ENCODE peak calls at places on chromosomes 12 and 14, in seven cellular contexts. L is effector memory CD4-positive, alpha-beta T cell; P is fibroblast of the aortic adventitia; Z is A549; D is HFF-Myc; S is sigmoid colon; R is mucosa of descending colon. A is an unnamed sample.

GRCh38 chr12:109744026-109744425 is 30.4 kb downstream of the FAM222A start:
- DNase-seq in L (no peak), P (no peak), Z (no peak), D (no peak), S (peak), R (peak), A (no peak)

GRCh38 chr12:80325167-80325959 is 118.7 kb upstream of the PTPRQ start:
- DNase-seq in L (no peak), P (no peak), Z (no peak), D (no peak), S (no peak), R (no peak), A (no peak)

GRCh38 chr12:105214670-105215375 is 21.2 kb downstream of the APPL2 start:
- DNase-seq in L (no peak), P (no peak), Z (no peak), D (no peak), S (no peak), R (peak), A (peak)

GRCh38 chr14:79842270-79842669 is 369.0 kb downstream of the DIO2 start:
- DNase-seq in L (no peak), P (peak), Z (peak), D (no peak), S (peak), R (no peak), A (no peak)

GRCh38 chr14:104316121-104316722 is 177.8 kb downstream of the KIF26A start:
- DNase-seq in L (no peak), P (no peak), Z (no peak), D (no peak), S (no peak), R (peak), A (peak)

GRCh38 chr12:80154261-80154660 is 54.9 kb downstream of the OTOGL start:
- DNase-seq in L (no peak), P (peak), Z (no peak), D (no peak), S (no peak), R (no peak), A (no peak)

GRCh38 chr14:95660550-95661515 is 25.4 kb upstream of the TCL1B start:
- DNase-seq in L (no peak), P (no peak), Z (no peak), D (no peak), S (no peak), R (no peak), A (no peak)

GRCh38 chr12:65535951-65536350 is 257.5 kb downstream of the MSRB3 start:
- DNase-seq in L (no peak), P (no peak), Z (no peak), D (no peak), S (no peak), R (no peak), A (no peak)

GRCh38 chr14:95774265-95775160 is 60.6 kb upstream of the TCL1A start:
- DNase-seq in L (peak), P (peak), Z (peak), D (peak), S (no peak), R (no peak), A (peak)

GRCh38 chr14:22070119-22070982 is 396.7 kb upstream of the OR4E1 start:
- DNase-seq in L (peak), P (no peak), Z (no peak), D (no peak), S (no peak), R (peak), A (peak)

GRCh38 chr12:92192361-92192760 is 46.7 kb upstream of the BTG1 start:
- DNase-seq in L (no peak), P (no peak), Z (no peak), D (no peak), S (no peak), R (no peak), A (no peak)

GRCh38 chr12:98587084-98587483 is 6.4 kb upstream of the SLC25A3 start:
- DNase-seq in L (no peak), P (no peak), Z (no peak), D (no peak), S (no peak), R (no peak), A (no peak)

GRCh38 chr14:85528080-85528881 is 1.7 kb upstream of the FLRT2 start:
- DNase-seq in L (no peak), P (peak), Z (peak), D (peak), S (peak), R (no peak), A (peak)

GRCh38 chr14:79740043-79740442 is 471.3 kb downstream of the DIO2 start:
- DNase-seq in L (no peak), P (no peak), Z (no peak), D (no peak), S (no peak), R (no peak), A (no peak)

GRCh38 chr14:91202234-91202974 is 42.1 kb downstream of the GPR68 start:
- DNase-seq in L (no peak), P (peak), Z (no peak), D (no peak), S (peak), R (no peak), A (peak)

GRCh38 chr14:100711493-100711892 is 15.2 kb upstream of the DLK1 start:
- DNase-seq in L (no peak), P (no peak), Z (no peak), D (no peak), S (no peak), R (no peak), A (no peak)

GRCh38 chr12:15446798-15447197 is 124.5 kb downstream of the PTPRO start:
- DNase-seq in L (no peak), P (no peak), Z (peak), D (no peak), S (no peak), R (no peak), A (no peak)

GRCh38 chr12:101051901-101052550 is 158.0 kb downstream of the SLC5A8 start:
- DNase-seq in L (no peak), P (peak), Z (peak), D (peak), S (no peak), R (peak), A (peak)

GRCh38 chr14:77186911-77187648 is 5.5 kb downstream of the TMEM63C start:
- DNase-seq in L (no peak), P (peak), Z (no peak), D (no peak), S (peak), R (no peak), A (no peak)

GRCh38 chr14:76781648-76782051 is 20.4 kb downstream of the VASH1 start:
- DNase-seq in L (no peak), P (no peak), Z (no peak), D (no peak), S (peak), R (no peak), A (no peak)

GRCh38 chr12:12221560-12221959 is 45.3 kb downstream of the LRP6 start:
- DNase-seq in L (no peak), P (no peak), Z (no peak), D (no peak), S (no peak), R (no peak), A (no peak)

GRCh38 chr12:115840159-115840558 is 437.3 kb downstream of the MED13L start:
- DNase-seq in L (no peak), P (no peak), Z (peak), D (no peak), S (no peak), R (no peak), A (no peak)

GRCh38 chr14:50813544-50813863 is 17.5 kb downstream of the NIN start:
- DNase-seq in L (no peak), P (no peak), Z (no peak), D (no peak), S (no peak), R (no peak), A (no peak)

GRCh38 chr12:6367065-6367968 is 8.0 kb downstream of the SCNN1A start:
- DNase-seq in L (no peak), P (peak), Z (no peak), D (no peak), S (no peak), R (no peak), A (peak)

GRCh38 chr14:74571901-74572828 is 39.9 kb downstream of the LTBP2 start:
- DNase-seq in L (no peak), P (peak), Z (peak), D (peak), S (no peak), R (no peak), A (no peak)

GRCh38 chr12:47509398-47509851 is 196.4 kb downstream of the RPAP3 start:
- DNase-seq in L (no peak), P (peak), Z (no peak), D (peak), S (no peak), R (no peak), A (no peak)

GRCh38 chr12:15689751-15690191 is 99.4 kb downstream of the EPS8 start:
- DNase-seq in L (no peak), P (no peak), Z (no peak), D (no peak), S (no peak), R (no peak), A (no peak)

GRCh38 chr12:128976120-128976519 is 122.8 kb downstream of the GLT1D1 start:
- DNase-seq in L (no peak), P (no peak), Z (no peak), D (no peak), S (no peak), R (no peak), A (peak)

GRCh38 chr12:19804737-19805136 is 365.4 kb downstream of the AEBP2 start:
- DNase-seq in L (no peak), P (no peak), Z (no peak), D (no peak), S (no peak), R (no peak), A (no peak)

GRCh38 chr14:38206689-38207088 is 1.0 kb upstream of the SSTR1 start:
- DNase-seq in L (no peak), P (no peak), Z (no peak), D (no peak), S (no peak), R (no peak), A (no peak)

GRCh38 chr12:20370001-20370381 is 1.7 kb downstream of the PDE3A start:
- DNase-seq in L (no peak), P (peak), Z (peak), D (no peak), S (peak), R (no peak), A (peak)

GRCh38 chr14:31971612-31972011 is 105.5 kb upstream of the ARHGAP5 start:
- DNase-seq in L (no peak), P (no peak), Z (no peak), D (no peak), S (no peak), R (no peak), A (no peak)

GRCh38 chr12:68119724-68120211 is 39.8 kb downstream of the IFNG start:
- DNase-seq in L (no peak), P (no peak), Z (no peak), D (no peak), S (no peak), R (no peak), A (no peak)

GRCh38 chr12:113932411-113933196 is 33.5 kb downstream of the RBM19 start:
- DNase-seq in L (no peak), P (peak), Z (no peak), D (no peak), S (no peak), R (no peak), A (no peak)

GRCh38 chr14:91509878-91510170 is 286 bp downstream of the PPP4R3A start:
- DNase-seq in L (no peak), P (no peak), Z (no peak), D (no peak), S (no peak), R (no peak), A (no peak)

GRCh38 chr12:55624056-55624455 is 12.6 kb upstream of the OR10P1 start:
- DNase-seq in L (no peak), P (no peak), Z (no peak), D (no peak), S (no peak), R (no peak), A (no peak)

GRCh38 chr12:32298917-32299316 is 100.4 kb upstream of the FGD4 start:
- DNase-seq in L (no peak), P (peak), Z (no peak), D (peak), S (no peak), R (no peak), A (no peak)

GRCh38 chr12:99935608-99936007 is 49.1 kb downstream of the ANKS1B start:
- DNase-seq in L (no peak), P (no peak), Z (no peak), D (no peak), S (no peak), R (no peak), A (no peak)

GRCh38 chr12:113173081-113173698 is 12.1 kb downstream of the DDX54 start:
- DNase-seq in L (no peak), P (no peak), Z (no peak), D (no peak), S (no peak), R (no peak), A (no peak)

GRCh38 chr14:103512701-103513611 is 9.7 kb downstream of the CKB start:
- DNase-seq in L (no peak), P (peak), Z (no peak), D (no peak), S (peak), R (peak), A (peak)

GRCh38 chr12:84910549-84911241 is 1.9 kb downstream of the SLC6A15 start:
- DNase-seq in L (no peak), P (peak), Z (no peak), D (no peak), S (no peak), R (no peak), A (no peak)
- H3K4me3 ChIP-seq in L (no peak), P (peak), Z (peak), D (peak), S (peak), R (no peak), A (peak)

GRCh38 chr14:93954900-93955891 is 21.2 kb downstream of the ASB2 start:
- DNase-seq in L (peak), P (no peak), Z (no peak), D (no peak), S (no peak), R (peak), A (no peak)
- H3K4me3 ChIP-seq in L (peak), P (no peak), Z (no peak), D (no peak), S (no peak), R (no peak), A (no peak)

DNA sequence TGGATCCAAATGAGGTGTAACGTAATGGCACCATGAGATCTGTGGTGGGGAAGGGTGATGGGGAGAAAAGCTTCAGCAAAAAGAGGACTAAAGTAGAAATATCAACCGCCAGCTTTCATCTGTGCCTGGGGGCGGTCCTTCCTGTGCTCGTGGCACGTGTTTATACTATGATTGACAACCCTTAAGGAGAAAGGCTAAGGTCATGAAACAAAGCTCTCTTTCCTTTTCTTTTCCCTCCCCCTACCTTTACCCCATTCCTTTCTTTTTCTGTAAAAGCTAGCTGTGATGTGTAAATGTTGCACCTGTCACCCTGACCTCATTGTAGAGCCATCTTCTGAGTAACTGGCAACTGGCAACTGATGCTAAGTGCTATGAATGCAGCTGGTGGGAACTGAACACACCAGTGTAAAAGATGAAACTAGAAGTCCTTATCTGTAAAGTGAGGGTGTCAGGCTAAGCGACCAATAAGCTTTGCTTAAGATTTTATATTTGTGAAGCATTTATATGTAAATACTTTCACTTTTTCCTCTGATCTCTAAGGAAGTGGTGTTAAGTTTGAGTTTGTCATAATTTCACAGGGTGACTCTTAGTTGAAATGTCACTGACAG is 102.8 kb upstream of the BCAT1 start:
- DNase-seq in L (peak), P (no peak), Z (no peak), D (no peak), S (no peak), R (peak), A (no peak)
- H3K4me3 ChIP-seq in L (peak), P (no peak), Z (no peak), D (no peak), S (no peak), R (no peak), A (no peak)

GRCh38 chr12:45849289-45849688 is 119.8 kb downstream of the ARID2 start:
- DNase-seq in L (no peak), P (no peak), Z (no peak), D (no peak), S (no peak), R (no peak), A (no peak)

GRCh38 chr12:45852508-45852907 is 123.0 kb downstream of the ARID2 start:
- DNase-seq in L (no peak), P (peak), Z (no peak), D (no peak), S (no peak), R (no peak), A (no peak)

GRCh38 chr12:45853550-45853949 is 124.0 kb downstream of the ARID2 start:
- DNase-seq in L (no peak), P (no peak), Z (no peak), D (no peak), S (no peak), R (no peak), A (no peak)

GRCh38 chr12:45850302-45850701 is 120.8 kb downstream of the ARID2 start:
- DNase-seq in L (no peak), P (no peak), Z (no peak), D (no peak), S (no peak), R (no peak), A (no peak)
- H3K4me3 ChIP-seq in L (no peak), P (no peak), Z (no peak), D (no peak), S (no peak), R (no peak), A (no peak)

GRCh38 chr12:23770202-23770938 is 179.1 kb downstream of the SOX5 start:
- DNase-seq in L (no peak), P (no peak), Z (no peak), D (no peak), S (no peak), R (no peak), A (no peak)
- H3K4me3 ChIP-seq in L (no peak), P (no peak), Z (no peak), D (no peak), S (no peak), R (no peak), A (no peak)

GRCh38 chr12:4518106-4518728 is 20.5 kb upstream of the RAD51AP1 start:
- DNase-seq in L (no peak), P (peak), Z (no peak), D (no peak), S (no peak), R (no peak), A (no peak)
- H3K4me3 ChIP-seq in L (no peak), P (no peak), Z (no peak), D (no peak), S (no peak), R (no peak), A (no peak)

GRCh38 chr12:131895640-131896079 is 1.2 kb downstream of the ULK1 start:
- DNase-seq in L (no peak), P (peak), Z (no peak), D (no peak), S (no peak), R (no peak), A (no peak)

GRCh38 chr12:131896811-131897270 is 2.4 kb downstream of the ULK1 start:
- DNase-seq in L (no peak), P (no peak), Z (no peak), D (no peak), S (no peak), R (peak), A (no peak)

GRCh38 chr12:131896080-131896810 is 1.8 kb downstream of the ULK1 start:
- DNase-seq in L (peak), P (peak), Z (peak), D (peak), S (peak), R (peak), A (peak)

GRCh38 chr12:131897875-131898274 is 3.5 kb downstream of the ULK1 start:
- DNase-seq in L (no peak), P (no peak), Z (no peak), D (no peak), S (no peak), R (peak), A (no peak)

GRCh38 chr12:131897276-131897675 is 2.9 kb downstream of the ULK1 start:
- DNase-seq in L (no peak), P (no peak), Z (no peak), D (no peak), S (peak), R (peak), A (no peak)
- H3K4me3 ChIP-seq in L (no peak), P (no peak), Z (peak), D (no peak), S (no peak), R (no peak), A (no peak)

A was measured in colonic mucosa.